ENCODE peak calls at places on chromosomes 11 and 22, in eight cellular contexts. U is CD8-positive, alpha-beta T cell; L is endodermal cell; W is adrenal gland; V is colonic mucosa; H is BJ; S is SK-N-SH; G is stomach. D is an unnamed sample.

GRCh38 chr11:31500560-31500959 is 8.9 kb downstream of the IMMP1L start:
- DNase-seq in G (no peak), V (no peak), W (no peak), U (no peak), H (no peak), S (no peak), L (no peak), D (peak; percentile 43)

GRCh38 chr11:46277313-46277622 is 194 bp upstream of the CREB3L1 start:
- DNase-seq in W (peak; percentile 87), V (no peak), G (no peak), U (no peak), L (no peak), H (no peak), S (no peak), D (peak; percentile 94)

GRCh38 chr22:49306632-49306975 is 521.1 kb downstream of the BRD1 start:
- DNase-seq in U (no peak), S (no peak), G (peak; percentile 18), L (peak; percentile 32), V (peak; percentile 7), H (no peak), W (peak; percentile 34), D (no peak)

GRCh38 chr11:70637186-70637800 is 239.0 kb downstream of the CTTN start:
- DNase-seq in V (no peak), W (no peak), S (peak; percentile 52), G (no peak), H (no peak), L (no peak), U (no peak), D (no peak)

GRCh38 chr11:101262995-101263394 is 133.4 kb upstream of the PGR start:
- DNase-seq in V (no peak), S (no peak), L (no peak), W (no peak), H (no peak), U (no peak), G (no peak), D (no peak)

GRCh38 chr11:456533-456932 is 6.5 kb downstream of the PTDSS2 start:
- DNase-seq in U (peak; percentile 27), S (no peak), L (no peak), H (no peak), W (no peak), V (no peak), G (no peak), D (no peak)

GRCh38 chr11:108669711-108670110 is 4.8 kb downstream of the DDX10 start:
- DNase-seq in H (no peak), S (no peak), W (no peak), L (no peak), U (no peak), G (no peak), V (no peak), D (no peak)

GRCh38 chr11:27020736-27021135 is 19.9 kb upstream of the BBOX1 start:
- DNase-seq in V (no peak), U (no peak), W (no peak), L (no peak), S (no peak), H (no peak), G (peak; percentile 28), D (peak; percentile 44)

GRCh38 chr11:22474621-22475020 is 136.4 kb downstream of the SLC17A6 start:
- DNase-seq in W (no peak), S (no peak), H (no peak), U (no peak), L (no peak), V (no peak), G (no peak), D (no peak)

GRCh38 chr11:27174026-27174425 is 133.4 kb downstream of the BBOX1 start:
- DNase-seq in W (no peak), G (peak; percentile 58), U (no peak), L (no peak), V (no peak), S (no peak), H (no peak), D (no peak)

GRCh38 chr11:72141066-72141465 is 5.5 kb downstream of the FOLR3 start:
- DNase-seq in G (no peak), W (no peak), U (no peak), L (no peak), V (no peak), H (peak; percentile 88), S (no peak), D (no peak)

GRCh38 chr11:129458756-129459535 is 83.3 kb downstream of the BARX2 start:
- DNase-seq in S (no peak), G (no peak), V (peak; percentile 35), W (no peak), H (no peak), U (no peak), L (no peak), D (no peak)

GRCh38 chr11:125871391-125872137 is 15.9 kb upstream of the HYLS1 start:
- DNase-seq in G (peak; percentile 37), H (no peak), L (peak; percentile 88), V (no peak), U (no peak), S (peak; percentile 65), W (no peak), D (peak; percentile 74)

GRCh38 chr11:76987203-76987602 is 47.0 kb upstream of the B3GNT6 start:
- DNase-seq in L (no peak), G (no peak), W (no peak), U (no peak), S (no peak), H (no peak), V (no peak), D (no peak)

GRCh38 chr11:72373163-72373562 is 61.2 kb downstream of the CLPB start:
- DNase-seq in S (no peak), L (no peak), V (no peak), U (no peak), W (peak; percentile 65), G (no peak), H (no peak), D (peak; percentile 15)

GRCh38 chr11:93611836-93612677 is 49.4 kb upstream of the CEP295 start:
- DNase-seq in W (no peak), G (peak; percentile 73), L (no peak), S (no peak), H (no peak), U (no peak), V (peak; percentile 79), D (no peak)

GRCh38 chr11:93608280-93608862 is 53.1 kb upstream of the CEP295 start:
- DNase-seq in S (no peak), V (no peak), H (no peak), U (no peak), W (no peak), L (no peak), G (no peak), D (no peak)

GRCh38 chr11:93613432-93613831 is 48.0 kb upstream of the CEP295 start:
- DNase-seq in S (no peak), G (no peak), W (no peak), H (no peak), V (no peak), L (no peak), U (no peak), D (no peak)

DNA sequence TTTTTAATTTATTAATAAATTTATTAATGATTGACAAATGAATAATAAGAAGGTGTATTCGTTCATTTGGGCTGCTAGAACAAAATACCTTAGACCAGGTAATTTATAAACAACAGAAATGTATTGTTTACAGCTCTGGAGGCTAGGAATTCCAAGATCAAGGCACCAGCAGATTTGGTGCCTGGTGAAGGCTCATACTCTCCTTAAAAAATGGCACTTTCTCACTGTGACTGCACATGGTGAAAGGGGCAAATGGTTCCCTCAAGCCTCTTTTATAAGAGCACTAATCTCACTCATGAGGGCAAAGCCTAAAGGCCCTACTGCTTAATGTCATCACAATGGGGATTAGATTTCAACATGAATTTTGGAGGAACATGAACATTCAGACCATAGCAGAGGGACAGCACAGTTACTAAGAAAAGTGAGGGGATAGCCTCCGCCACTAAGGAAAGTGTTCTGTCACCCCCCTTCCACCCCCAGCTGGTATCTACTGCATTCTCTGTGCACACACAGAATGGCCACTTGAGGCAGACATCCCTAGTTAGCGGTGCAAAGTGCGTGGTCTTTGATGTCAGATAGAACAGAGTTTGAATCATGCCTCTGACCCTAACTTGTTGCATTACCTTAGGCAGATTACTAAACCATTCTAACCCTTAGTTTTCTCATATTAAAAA is 47.2 kb upstream of the CEP295 start:
- DNase-seq in H (no peak), L (peak; percentile 59), S (peak; percentile 10), G (no peak), W (no peak), V (no peak), U (no peak), D (peak; percentile 48)
- TF ChIP-seq CTCF in H (peak; percentile 13), L (peak; percentile 72), S (peak; percentile 28), G (no peak), W (no peak), V (no peak), U (no peak), D (peak; percentile 42)

DNA sequence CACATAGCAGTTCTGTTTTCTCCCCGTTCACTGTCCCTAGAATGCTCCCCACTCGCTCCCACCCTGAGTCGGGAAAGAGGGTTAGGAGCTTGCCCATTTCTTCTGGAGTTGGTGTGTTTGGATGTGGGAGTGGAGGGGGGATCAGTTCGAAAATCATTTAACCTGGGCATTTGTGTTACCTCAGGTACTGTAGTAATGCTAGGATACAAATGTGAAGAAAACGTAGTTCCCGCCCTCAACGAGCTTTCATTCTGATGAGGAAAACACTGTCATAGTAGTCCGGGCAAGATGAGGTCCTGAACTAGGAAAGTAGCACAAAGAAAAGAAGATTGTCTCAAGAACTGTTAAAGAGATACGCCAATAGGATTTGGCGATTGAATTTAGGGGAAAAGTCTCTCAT is 539 bp downstream of the SDHD start:
- DNase-seq in U (no peak), S (no peak), L (no peak), G (no peak), H (no peak), W (no peak), V (peak; percentile 20), D (peak; percentile 25)
- H3K36me3 ChIP-seq in U (peaks cover 44% of the 10 kb centered on the region), S (peaks cover 66% of the 10 kb centered on the region), L (peaks cover 73% of the 10 kb centered on the region), G (peaks cover 37% of the 10 kb centered on the region), H (peaks cover 8% of the 10 kb centered on the region), W (no peaks in the 10 kb centered on the region), V (peaks cover 22% of the 10 kb centered on the region), D (peaks cover 74% of the 10 kb centered on the region)

GRCh38 chr11:17786824-17787525 is 52.4 kb downstream of the KCNC1 start:
- DNase-seq in G (no peak), U (no peak), S (no peak), V (no peak), H (peak; percentile 35), L (no peak), W (no peak), D (no peak)
- TF ChIP-seq CTCF in G (no peak), U (no peak), S (no peak), V (no peak), H (no peak), L (no peak), W (no peak), D (no peak)

DNA sequence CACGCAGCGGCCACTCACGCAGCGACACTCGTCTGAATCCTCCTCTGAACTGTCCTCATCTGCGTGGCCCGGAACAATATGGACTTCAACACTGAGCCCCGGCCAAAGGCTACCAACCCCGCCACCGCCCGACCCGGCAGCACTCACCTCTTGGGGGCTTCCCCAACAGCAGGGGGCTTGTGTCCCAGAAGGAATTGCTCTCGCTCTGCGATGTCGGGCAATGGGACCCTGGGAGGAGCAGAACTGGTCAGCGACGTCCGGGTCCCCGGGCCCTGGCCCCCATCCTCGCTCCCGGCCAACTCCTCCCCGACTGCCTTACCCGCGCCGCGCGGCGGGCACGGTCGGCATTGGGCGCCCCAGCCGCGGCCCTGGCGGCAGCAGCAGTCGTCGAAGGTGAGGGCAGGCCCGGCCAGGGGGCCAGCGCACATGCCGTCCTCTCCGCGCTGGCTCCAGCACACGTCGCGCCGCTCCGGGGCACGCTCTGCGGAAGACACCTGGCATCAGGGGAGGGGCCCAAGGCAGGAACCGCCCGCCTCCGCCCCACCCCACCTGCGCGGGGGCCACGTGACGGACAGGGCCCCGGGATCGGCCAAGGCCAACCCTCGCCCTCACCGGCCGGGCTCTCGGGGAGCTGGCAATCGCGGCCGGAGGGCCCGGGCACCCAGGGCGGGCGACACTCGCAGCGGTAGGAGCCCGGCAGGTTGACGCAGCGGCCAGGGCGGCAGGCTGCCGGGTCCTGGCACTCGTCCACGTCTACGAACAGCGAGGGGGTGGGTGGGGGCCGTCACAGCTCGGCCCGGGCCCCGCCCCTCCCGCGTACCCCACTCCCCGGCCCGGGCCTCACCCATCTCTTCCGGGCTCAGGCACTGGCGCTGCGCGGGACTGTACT is 14.8 kb downstream of the SCYL1 start:
- DNase-seq in L (peak; percentile 88), V (peak; percentile 88), W (no peak), H (no peak), G (peak; percentile 83), U (no peak), S (peak; percentile 88), D (no peak)
- H3K36me3 ChIP-seq in L (peaks cover 21% of the 10 kb centered on the region), V (peaks cover 5% of the 10 kb centered on the region), W (no peaks in the 10 kb centered on the region), H (peaks cover 55% of the 10 kb centered on the region), G (peaks cover 15% of the 10 kb centered on the region), U (no peaks in the 10 kb centered on the region), S (no peaks in the 10 kb centered on the region), D (peaks cover 24% of the 10 kb centered on the region)

D was measured in A673.